ENCODE peak calls at places on chromosomes 12 and 14, in seven cellular contexts. One of them, this sample, is unnamed.

GRCh38 chr14:57189070-57189469 is 79.6 kb downstream of the EXOC5 start:
- DNase-seq in heart left ventricle: no peak
- DNase-seq in GM10248: no peak
- DNase-seq in cardiac fibroblast: peak
- DNase-seq in stomach: no peak
- DNase-seq in HFF-Myc: peak
- DNase-seq in WTC11: no peak
- DNase-seq in this sample: no peak

GRCh38 chr14:88559852-88560251 is 3.0 kb upstream of the ZC3H14 start:
- DNase-seq in heart left ventricle: no peak
- DNase-seq in GM10248: no peak
- DNase-seq in cardiac fibroblast: peak
- DNase-seq in stomach: no peak
- DNase-seq in HFF-Myc: peak
- DNase-seq in WTC11: no peak
- DNase-seq in this sample: peak

GRCh38 chr14:75341639-75342038 is 63.0 kb downstream of the FOS start:
- DNase-seq in heart left ventricle: no peak
- DNase-seq in GM10248: no peak
- DNase-seq in cardiac fibroblast: peak
- DNase-seq in stomach: no peak
- DNase-seq in HFF-Myc: no peak
- DNase-seq in WTC11: no peak
- DNase-seq in this sample: no peak

GRCh38 chr12:78376257-78376656 is 488.3 kb upstream of the SYT1 start:
- DNase-seq in heart left ventricle: no peak
- DNase-seq in GM10248: no peak
- DNase-seq in cardiac fibroblast: no peak
- DNase-seq in stomach: no peak
- DNase-seq in HFF-Myc: no peak
- DNase-seq in WTC11: no peak
- DNase-seq in this sample: no peak

GRCh38 chr12:5626146-5626545 is 194.2 kb downstream of the NTF3 start:
- DNase-seq in heart left ventricle: no peak
- DNase-seq in GM10248: no peak
- DNase-seq in cardiac fibroblast: no peak
- DNase-seq in stomach: no peak
- DNase-seq in HFF-Myc: no peak
- DNase-seq in WTC11: no peak
- DNase-seq in this sample: no peak

GRCh38 chr14:102951799-102952198 is 29.3 kb downstream of the AMN start:
- DNase-seq in heart left ventricle: no peak
- DNase-seq in GM10248: no peak
- DNase-seq in cardiac fibroblast: no peak
- DNase-seq in stomach: no peak
- DNase-seq in HFF-Myc: no peak
- DNase-seq in WTC11: no peak
- DNase-seq in this sample: no peak

GRCh38 chr12:99959549-99960170 is 25.1 kb downstream of the ANKS1B start:
- DNase-seq in heart left ventricle: no peak
- DNase-seq in GM10248: no peak
- DNase-seq in cardiac fibroblast: peak
- DNase-seq in stomach: no peak
- DNase-seq in HFF-Myc: no peak
- DNase-seq in WTC11: no peak
- DNase-seq in this sample: no peak

GRCh38 chr12:78293039-78293686 is 462.5 kb downstream of the NAV3 start:
- DNase-seq in heart left ventricle: no peak
- DNase-seq in GM10248: no peak
- DNase-seq in cardiac fibroblast: peak
- DNase-seq in stomach: no peak
- DNase-seq in HFF-Myc: no peak
- DNase-seq in WTC11: no peak
- DNase-seq in this sample: no peak

GRCh38 chr14:69088523-69089445 is 64.1 kb downstream of the DCAF5 start:
- DNase-seq in heart left ventricle: no peak
- DNase-seq in GM10248: no peak
- DNase-seq in cardiac fibroblast: peak
- DNase-seq in stomach: no peak
- DNase-seq in HFF-Myc: no peak
- DNase-seq in WTC11: no peak
- DNase-seq in this sample: no peak

GRCh38 chr12:111596985-111597730 is 2.0 kb downstream of the ATXN2 start:
- DNase-seq in heart left ventricle: peak
- DNase-seq in GM10248: peak
- DNase-seq in cardiac fibroblast: peak
- DNase-seq in stomach: peak
- DNase-seq in HFF-Myc: no peak
- DNase-seq in WTC11: peak
- DNase-seq in this sample: no peak

GRCh38 chr14:93712838-93713724 is 75.2 kb downstream of the PRIMA1 start:
- DNase-seq in heart left ventricle: no peak
- DNase-seq in GM10248: no peak
- DNase-seq in cardiac fibroblast: no peak
- DNase-seq in stomach: no peak
- DNase-seq in HFF-Myc: no peak
- DNase-seq in WTC11: no peak
- DNase-seq in this sample: no peak

GRCh38 chr14:105411985-105412767 is 7.5 kb upstream of the MTA1 start:
- DNase-seq in heart left ventricle: no peak
- DNase-seq in GM10248: no peak
- DNase-seq in cardiac fibroblast: no peak
- DNase-seq in stomach: no peak
- DNase-seq in HFF-Myc: no peak
- DNase-seq in WTC11: peak
- DNase-seq in this sample: no peak

GRCh38 chr14:50501642-50502041 is 30.7 kb downstream of the MAP4K5 start:
- DNase-seq in heart left ventricle: no peak
- DNase-seq in GM10248: no peak
- DNase-seq in cardiac fibroblast: peak
- DNase-seq in stomach: no peak
- DNase-seq in HFF-Myc: no peak
- DNase-seq in WTC11: no peak
- DNase-seq in this sample: peak

GRCh38 chr14:104660597-104660996 is 28.8 kb upstream of the INF2 start:
- DNase-seq in heart left ventricle: no peak
- DNase-seq in GM10248: peak
- DNase-seq in cardiac fibroblast: no peak
- DNase-seq in stomach: no peak
- DNase-seq in HFF-Myc: no peak
- DNase-seq in WTC11: no peak
- DNase-seq in this sample: no peak

GRCh38 chr14:40394634-40395340 is 962.6 kb upstream of the FBXO33 start:
- DNase-seq in heart left ventricle: no peak
- DNase-seq in GM10248: no peak
- DNase-seq in cardiac fibroblast: no peak
- DNase-seq in stomach: no peak
- DNase-seq in HFF-Myc: no peak
- DNase-seq in WTC11: no peak
- DNase-seq in this sample: no peak

GRCh38 chr12:85575115-85576096 is 260.8 kb downstream of the RASSF9 start:
- DNase-seq in heart left ventricle: peak
- DNase-seq in GM10248: peak
- DNase-seq in cardiac fibroblast: peak
- DNase-seq in stomach: peak
- DNase-seq in HFF-Myc: peak
- DNase-seq in WTC11: peak
- DNase-seq in this sample: peak

GRCh38 chr12:85627584-85627983 is 208.6 kb downstream of the RASSF9 start:
- DNase-seq in heart left ventricle: no peak
- DNase-seq in GM10248: no peak
- DNase-seq in cardiac fibroblast: peak
- DNase-seq in stomach: no peak
- DNase-seq in HFF-Myc: peak
- DNase-seq in WTC11: no peak
- DNase-seq in this sample: peak

GRCh38 chr12:113174461-113175384 is 10.6 kb downstream of the DDX54 start:
- DNase-seq in heart left ventricle: peak
- DNase-seq in GM10248: peak
- DNase-seq in cardiac fibroblast: peak
- DNase-seq in stomach: peak
- DNase-seq in HFF-Myc: no peak
- DNase-seq in WTC11: peak
- DNase-seq in this sample: no peak

GRCh38 chr12:75766263-75767160 is 255.1 kb upstream of the KRR1 start:
- DNase-seq in heart left ventricle: no peak
- DNase-seq in GM10248: no peak
- DNase-seq in cardiac fibroblast: peak
- DNase-seq in stomach: no peak
- DNase-seq in HFF-Myc: no peak
- DNase-seq in WTC11: no peak
- DNase-seq in this sample: no peak

GRCh38 chr12:69685810-69686209 is 13.3 kb downstream of the BEST3 start:
- DNase-seq in heart left ventricle: no peak
- DNase-seq in GM10248: no peak
- DNase-seq in cardiac fibroblast: peak
- DNase-seq in stomach: no peak
- DNase-seq in HFF-Myc: no peak
- DNase-seq in WTC11: no peak
- DNase-seq in this sample: no peak

GRCh38 chr12:66776974-66777373 is 98.1 kb upstream of the GRIP1 start:
- DNase-seq in heart left ventricle: no peak
- DNase-seq in GM10248: peak
- DNase-seq in cardiac fibroblast: no peak
- DNase-seq in stomach: no peak
- DNase-seq in HFF-Myc: no peak
- DNase-seq in WTC11: no peak
- DNase-seq in this sample: no peak

GRCh38 chr12:118206107-118206412 is 70.1 kb downstream of the PEBP1 start:
- DNase-seq in heart left ventricle: no peak
- DNase-seq in GM10248: no peak
- DNase-seq in cardiac fibroblast: peak
- DNase-seq in stomach: no peak
- DNase-seq in HFF-Myc: no peak
- DNase-seq in WTC11: no peak
- DNase-seq in this sample: no peak

DNA sequence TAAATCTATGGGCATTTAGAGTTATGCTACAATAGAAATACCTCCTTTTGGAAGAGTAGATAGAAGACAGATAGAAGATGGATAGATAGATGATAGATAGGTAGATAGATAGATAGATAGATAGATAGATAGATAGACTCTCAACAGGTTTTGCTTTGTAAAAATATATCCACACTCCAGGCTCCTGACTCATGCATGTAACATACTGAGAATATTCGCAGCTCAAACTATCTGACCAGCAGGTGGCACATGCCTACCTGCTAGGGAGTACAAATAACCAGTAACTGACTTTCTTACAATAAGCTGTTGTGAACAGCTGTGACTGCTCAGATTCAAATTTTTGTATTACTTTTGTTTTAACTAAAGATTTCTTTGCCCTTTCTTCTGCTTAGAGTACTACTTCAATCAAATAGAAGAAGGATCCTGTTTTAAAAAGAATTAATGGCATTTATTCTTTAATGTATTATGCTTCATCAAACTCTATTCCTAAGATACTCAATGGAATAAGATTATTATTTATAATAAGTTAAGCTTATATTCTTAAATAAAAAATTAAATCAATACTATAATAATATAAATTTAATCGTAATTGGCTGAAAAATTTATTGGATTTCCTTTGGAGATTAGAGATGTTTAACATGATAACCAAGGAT is 15.8 kb upstream of the CPNE8 start:
- DNase-seq in heart left ventricle: peak
- DNase-seq in GM10248: peak
- DNase-seq in cardiac fibroblast: peak
- DNase-seq in stomach: peak
- DNase-seq in HFF-Myc: peak
- DNase-seq in WTC11: peak
- DNase-seq in this sample: no peak
- TF ChIP-seq CTCF in heart left ventricle: peak
- TF ChIP-seq CTCF in GM10248: peak
- TF ChIP-seq CTCF in cardiac fibroblast: peak
- TF ChIP-seq CTCF in stomach: peak
- TF ChIP-seq CTCF in HFF-Myc: peak
- TF ChIP-seq CTCF in WTC11: peak
- TF ChIP-seq CTCF in this sample: no peak

DNA sequence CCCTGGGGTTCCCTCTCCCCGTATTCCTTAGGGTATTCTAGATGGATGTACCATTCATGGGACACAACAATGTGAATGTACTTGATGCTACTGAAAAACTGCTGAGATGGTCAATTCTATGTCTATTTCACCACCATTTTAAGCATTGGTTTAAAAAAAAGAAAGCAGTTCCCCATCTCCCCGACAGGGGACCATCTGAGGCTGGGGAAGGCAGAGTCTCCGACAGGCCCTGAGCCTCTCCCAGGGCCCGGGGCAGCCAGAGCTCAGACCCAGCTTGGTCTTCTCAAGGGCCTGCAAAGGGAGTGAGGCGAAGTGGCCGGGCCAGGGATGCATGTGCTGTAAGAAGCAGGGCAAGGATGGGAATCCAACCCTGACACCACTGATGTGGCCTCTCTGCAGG is 234.2 kb downstream of the BCL11B start:
- DNase-seq in heart left ventricle: no peak
- DNase-seq in GM10248: no peak
- DNase-seq in cardiac fibroblast: no peak
- DNase-seq in stomach: peak
- DNase-seq in HFF-Myc: no peak
- DNase-seq in WTC11: peak
- DNase-seq in this sample: no peak
- TF ChIP-seq CTCF in heart left ventricle: peak
- TF ChIP-seq CTCF in GM10248: no peak
- TF ChIP-seq CTCF in cardiac fibroblast: no peak
- TF ChIP-seq CTCF in stomach: no peak
- TF ChIP-seq CTCF in HFF-Myc: no peak
- TF ChIP-seq CTCF in WTC11: peak
- TF ChIP-seq CTCF in this sample: no peak

DNA sequence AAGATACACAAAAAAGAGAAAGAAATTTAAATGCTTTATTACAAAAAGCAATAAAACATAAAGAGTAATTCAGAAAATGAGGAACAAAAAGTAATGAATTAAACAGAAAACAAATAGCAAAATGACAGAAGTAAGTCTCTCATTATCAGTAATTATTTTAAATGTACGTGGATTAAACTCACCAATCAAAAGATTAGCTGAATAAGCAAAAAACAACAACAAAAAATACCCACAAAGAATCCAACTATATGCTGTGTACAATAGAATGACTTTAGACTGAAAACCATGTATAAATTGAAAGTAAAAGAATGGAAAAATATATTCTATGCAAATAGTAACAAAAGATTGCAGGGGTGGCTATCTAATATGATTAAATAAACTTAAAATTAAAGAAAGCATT is 1006.8 kb downstream of the SLC16A7 start:
- DNase-seq in heart left ventricle: no peak
- DNase-seq in GM10248: no peak
- DNase-seq in cardiac fibroblast: no peak
- DNase-seq in stomach: no peak
- DNase-seq in HFF-Myc: no peak
- DNase-seq in WTC11: no peak
- DNase-seq in this sample: no peak
- TF ChIP-seq CTCF in heart left ventricle: no peak
- TF ChIP-seq CTCF in GM10248: no peak
- TF ChIP-seq CTCF in cardiac fibroblast: no peak
- TF ChIP-seq CTCF in stomach: no peak
- TF ChIP-seq CTCF in HFF-Myc: no peak
- TF ChIP-seq CTCF in WTC11: no peak
- TF ChIP-seq CTCF in this sample: no peak

DNA sequence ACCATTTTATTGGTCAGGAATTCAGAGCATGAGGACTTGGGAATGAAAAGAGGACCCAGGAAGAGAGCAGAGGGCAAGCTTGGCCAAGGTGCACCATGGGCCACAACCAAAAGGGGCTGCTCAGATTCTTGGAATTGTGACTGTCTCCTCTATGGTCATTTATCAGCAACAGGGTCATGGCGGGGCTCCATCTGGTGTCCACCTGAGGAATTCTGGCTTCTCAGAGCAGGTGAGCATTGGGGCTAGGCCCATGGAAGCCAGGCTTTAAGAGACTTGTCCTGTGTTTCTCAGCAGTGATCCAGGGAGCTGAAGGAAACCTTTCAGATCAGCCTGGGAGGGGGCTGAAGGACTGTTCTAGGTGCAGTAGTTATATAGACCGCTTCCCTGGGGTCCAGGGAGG is 2.6 kb upstream of the RIN3 start:
- DNase-seq in heart left ventricle: no peak
- DNase-seq in GM10248: no peak
- DNase-seq in cardiac fibroblast: no peak
- DNase-seq in stomach: no peak
- DNase-seq in HFF-Myc: no peak
- DNase-seq in WTC11: peak
- DNase-seq in this sample: no peak
- TF ChIP-seq CTCF in heart left ventricle: no peak
- TF ChIP-seq CTCF in GM10248: peak
- TF ChIP-seq CTCF in cardiac fibroblast: no peak
- TF ChIP-seq CTCF in stomach: no peak
- TF ChIP-seq CTCF in HFF-Myc: no peak
- TF ChIP-seq CTCF in WTC11: no peak
- TF ChIP-seq CTCF in this sample: no peak

This sample was measured in AG04450.